ENCODE peak calls at places on chromosomes 3 and 15, in ten cellular contexts. K, P, V, S, Y, D, O, W, M and F are unnamed samples.

GRCh38 chr15:67819636-67820035 is 5.7 kb upstream of the SKOR1 start:
- DNase-seq in K (no peak), P (no peak), V (no peak), S (no peak), Y (no peak), D (no peak), O (no peak), W (no peak), M (no peak), F (peak; percentile 2)

GRCh38 chr3:179766416-179767133 is 113.7 kb downstream of the USP13 start:
- DNase-seq in K (no peak), P (no peak), V (no peak), S (no peak), Y (no peak), D (no peak), O (no peak), W (no peak), M (no peak), F (no peak)

GRCh38 chr3:110343945-110344344 is 727.7 kb upstream of the NECTIN3 start:
- DNase-seq in K (peak; percentile 9), P (no peak), V (no peak), S (no peak), Y (no peak), D (no peak), O (no peak), W (no peak), M (peak; percentile 46), F (no peak)

GRCh38 chr3:28326458-28326926 is 22.0 kb upstream of the ZCWPW2 start:
- DNase-seq in K (no peak), P (no peak), V (no peak), S (no peak), Y (no peak), D (no peak), O (no peak), W (no peak), M (no peak), F (no peak)

GRCh38 chr3:52055537-52056351 is 627 bp downstream of the DUSP7 start:
- DNase-seq in K (peak; percentile 58), P (peak; percentile 53), V (peak; percentile 58), S (no peak), Y (no peak), D (peak; percentile 79), O (peak; percentile 53), W (peak; percentile 51), M (peak; percentile 55), F (peak; percentile 64)

GRCh38 chr3:39276746-39277145 is 3.1 kb downstream of the CX3CR1 start:
- DNase-seq in K (no peak), P (no peak), V (no peak), S (no peak), Y (no peak), D (no peak), O (no peak), W (no peak), M (no peak), F (no peak)

GRCh38 chr15:95636107-95636506 is 694.4 kb upstream of the NR2F2 start:
- DNase-seq in K (no peak), P (no peak), V (no peak), S (no peak), Y (no peak), D (no peak), O (no peak), W (no peak), M (no peak), F (no peak)

GRCh38 chr3:129016366-129016724 is 15.2 kb downstream of the EFCC1 start:
- DNase-seq in K (no peak), P (no peak), V (no peak), S (no peak), Y (no peak), D (no peak), O (no peak), W (peak; percentile 50), M (no peak), F (no peak)

GRCh38 chr3:142976621-142977398 is 13.3 kb upstream of the PAQR9 start:
- DNase-seq in K (peak; percentile 93), P (peak; percentile 90), V (no peak), S (no peak), Y (peak; percentile 85), D (peak; percentile 90), O (peak; percentile 94), W (peak; percentile 89), M (peak; percentile 89), F (no peak)

GRCh38 chr3:139329364-139329850 is 14.4 kb upstream of the MRPS22 start:
- DNase-seq in K (peak; percentile 87), P (peak; percentile 85), V (peak; percentile 99), S (peak; percentile 82), Y (no peak), D (peak; percentile 92), O (peak; percentile 91), W (peak; percentile 84), M (peak; percentile 78), F (peak; percentile 98)

GRCh38 chr15:40815042-40815678 is 7.9 kb upstream of the DNAJC17 start:
- DNase-seq in K (peak; percentile 64), P (no peak), V (no peak), S (no peak), Y (no peak), D (peak; percentile 12), O (peak; percentile 43), W (no peak), M (no peak), F (no peak)

GRCh38 chr3:1666865-1667264 is 431.8 kb upstream of the CNTN4 start:
- DNase-seq in K (no peak), P (no peak), V (no peak), S (no peak), Y (no peak), D (no peak), O (no peak), W (no peak), M (no peak), F (no peak)

GRCh38 chr15:60673918-60674558 is 195.1 kb upstream of the ICE2 start:
- DNase-seq in K (peak; percentile 89), P (no peak), V (no peak), S (peak; percentile 78), Y (peak; percentile 69), D (peak; percentile 59), O (peak; percentile 86), W (peak; percentile 85), M (peak; percentile 96), F (no peak)

GRCh38 chr3:70550723-70551319 is 238.4 kb upstream of the MDFIC2 start:
- DNase-seq in K (peak; percentile 67), P (peak; percentile 63), V (peak; percentile 69), S (no peak), Y (no peak), D (peak; percentile 75), O (peak; percentile 63), W (peak; percentile 72), M (peak; percentile 46), F (peak; percentile 69)

GRCh38 chr3:170999737-171000242 is 26.7 kb downstream of the SLC2A2 start:
- DNase-seq in K (peak; percentile 76), P (no peak), V (no peak), S (no peak), Y (peak; percentile 68), D (no peak), O (peak; percentile 54), W (peak; percentile 90), M (peak; percentile 79), F (no peak)

GRCh38 chr3:138174421-138175122 is at the start of gene DBR1:
- DNase-seq in K (peak; percentile 85), P (peak; percentile 51), V (peak; percentile 74), S (peak; percentile 81), Y (peak; percentile 61), D (peak; percentile 79), O (peak; percentile 85), W (peak; percentile 86), M (peak; percentile 78), F (peak; percentile 70)
- TF ChIP-seq CTCF in K (no peak), P (peak; percentile 9), V (no peak), S (no peak), Y (no peak), D (no peak), O (no peak), W (no peak), M (no peak), F (no peak)

GRCh38 chr3:140420621-140421357 is 257.1 kb upstream of the TRIM42 start:
- DNase-seq in K (peak; percentile 83), P (no peak), V (no peak), S (no peak), Y (peak; percentile 1), D (no peak), O (peak; percentile 30), W (no peak), M (peak; percentile 80), F (no peak)
- TF ChIP-seq CTCF in K (no peak), P (peak; percentile 42), V (no peak), S (no peak), Y (no peak), D (no peak), O (peak; percentile 12), W (no peak), M (no peak), F (no peak)

DNA sequence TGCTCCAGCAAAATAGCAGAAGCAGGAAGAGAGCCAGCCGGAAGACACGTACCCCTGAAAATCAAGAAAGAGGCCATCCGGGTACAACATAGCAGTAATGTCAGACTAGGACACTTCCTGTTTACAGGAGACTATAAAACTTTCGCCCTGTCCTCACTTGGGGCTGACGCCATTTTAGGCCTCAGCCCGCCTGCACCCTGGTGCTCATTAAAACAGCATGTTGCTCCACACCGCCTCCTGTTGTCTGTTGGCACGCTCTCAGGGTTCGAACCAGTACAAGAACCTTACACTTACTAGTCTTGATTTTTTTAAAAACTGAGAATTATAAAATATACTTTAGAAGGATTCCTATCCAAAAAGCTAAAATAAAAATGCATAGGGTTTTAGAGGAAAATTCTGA is 159.8 kb upstream of the NR2E3 start:
- DNase-seq in K (no peak), P (no peak), V (no peak), S (no peak), Y (no peak), D (no peak), O (no peak), W (no peak), M (no peak), F (no peak)
- TF ChIP-seq CTCF in K (no peak), P (no peak), V (no peak), S (no peak), Y (no peak), D (no peak), O (no peak), W (no peak), M (no peak), F (peak; percentile 12)

GRCh38 chr3:9878700-9879099 is 1.4 kb downstream of the CIDEC start:
- DNase-seq in K (peak; percentile 42), P (no peak), V (no peak), S (no peak), Y (no peak), D (no peak), O (no peak), W (no peak), M (no peak), F (no peak)
- TF ChIP-seq CTCF in K (no peak), P (no peak), V (no peak), S (no peak), Y (no peak), D (no peak), O (no peak), W (no peak), M (no peak), F (no peak)

GRCh38 chr3:185846041-185846440 is 21.2 kb upstream of the IGF2BP2 start:
- DNase-seq in K (peak; percentile 51), P (no peak), V (no peak), S (no peak), Y (no peak), D (no peak), O (peak; percentile 10), W (no peak), M (peak; percentile 10), F (no peak)
- TF ChIP-seq CTCF in K (no peak), P (no peak), V (no peak), S (no peak), Y (no peak), D (no peak), O (no peak), W (no peak), M (no peak), F (no peak)